ENCODE peak calls at places on chromosome 5, in eight cellular contexts. Q is hypothalamus; I is CD4-positive, alpha-beta T cell; R is stromal cell of bone marrow; W is NT2/D1; Z is naive B cell; T is GM03348; Y is GM18507. L is an unnamed sample.
A peak's percentile ranks its signal among the peaks of the same experiment; 100 is the strongest.

GRCh38 chr5:56055287-56055686 is 60.5 kb upstream of the IL6ST start:
- DNase-seq in Q (no peak), I (no peak), R (no peak), W (no peak), Z (no peak), T (no peak), Y (no peak), L (no peak)

GRCh38 chr5:149728303-149728702 is 1.8 kb upstream of the PPARGC1B start:
- DNase-seq in Q (no peak), I (no peak), R (no peak), W (no peak), Z (no peak), T (no peak), Y (no peak), L (no peak)

GRCh38 chr5:119682372-119682771 is 53.0 kb downstream of the FAM170A start:
- DNase-seq in Q (no peak), I (no peak), R (no peak), W (no peak), Z (no peak), T (no peak), Y (no peak), L (no peak)

GRCh38 chr5:150082364-150082763 is 4.0 kb downstream of the CSF1R start:
- DNase-seq in Q (no peak), I (no peak), R (no peak), W (no peak), Z (peak; percentile 6), T (no peak), Y (no peak), L (no peak)

GRCh38 chr5:150322202-150322601 is 19.5 kb upstream of the ARSI start:
- DNase-seq in Q (no peak), I (no peak), R (no peak), W (no peak), Z (no peak), T (no peak), Y (no peak), L (no peak)

GRCh38 chr5:149762958-149763630 is 33.0 kb downstream of the PPARGC1B start:
- DNase-seq in Q (no peak), I (no peak), R (no peak), W (no peak), Z (no peak), T (no peak), Y (no peak), L (peak; percentile 28)

GRCh38 chr5:124599048-124599973 is 147.1 kb downstream of the ZNF608 start:
- DNase-seq in Q (no peak), I (no peak), R (no peak), W (no peak), Z (peak; percentile 68), T (peak; percentile 14), Y (no peak), L (peak; percentile 19)

GRCh38 chr5:36378551-36378950 is 76.8 kb upstream of the RANBP3L start:
- DNase-seq in Q (no peak), I (no peak), R (peak; percentile 47), W (no peak), Z (no peak), T (peak; percentile 39), Y (no peak), L (no peak)

GRCh38 chr5:37495668-37496067 is 116.5 kb downstream of the WDR70 start:
- DNase-seq in Q (no peak), I (no peak), R (peak; percentile 47), W (no peak), Z (no peak), T (peak; percentile 58), Y (no peak), L (no peak)

GRCh38 chr5:139407517-139407916 is 3.6 kb upstream of the SPATA24 start:
- DNase-seq in Q (no peak), I (no peak), R (no peak), W (no peak), Z (peak; percentile 69), T (no peak), Y (no peak), L (no peak)

GRCh38 chr5:37514946-37515345 is 135.8 kb downstream of the WDR70 start:
- DNase-seq in Q (no peak), I (no peak), R (no peak), W (no peak), Z (no peak), T (no peak), Y (no peak), L (no peak)

GRCh38 chr5:65873181-65873580 is 53.2 kb upstream of the ERBIN start:
- DNase-seq in Q (no peak), I (no peak), R (no peak), W (no peak), Z (no peak), T (no peak), Y (no peak), L (no peak)

GRCh38 chr5:68215208-68215887 is at the start of gene PIK3R1:
- DNase-seq in Q (peak; percentile 83), I (peak; percentile 83), R (peak; percentile 91), W (peak; percentile 70), Z (peak; percentile 96), T (peak; percentile 98), Y (peak; percentile 83), L (peak; percentile 94)

GRCh38 chr5:122312670-122312988 is 592 bp downstream of the SNCAIP start:
- DNase-seq in Q (no peak), I (no peak), R (no peak), W (no peak), Z (no peak), T (peak; percentile 64), Y (no peak), L (peak; percentile 38)

GRCh38 chr5:180990086-180990888 is 1.6 kb downstream of the BTNL3 start:
- DNase-seq in Q (no peak), I (no peak), R (no peak), W (no peak), Z (no peak), T (no peak), Y (peak; percentile 17), L (no peak)

GRCh38 chr5:171371326-171371725 is 16.3 kb upstream of the NPM1 start:
- DNase-seq in Q (no peak), I (no peak), R (no peak), W (no peak), Z (no peak), T (no peak), Y (no peak), L (no peak)

GRCh38 chr5:121745407-121745806 is 106.3 kb upstream of the FTMT start:
- DNase-seq in Q (no peak), I (no peak), R (no peak), W (no peak), Z (no peak), T (no peak), Y (no peak), L (no peak)

GRCh38 chr5:132456553-132457361 is 33.8 kb downstream of the IRF1 start:
- DNase-seq in Q (no peak), I (peak; percentile 73), R (no peak), W (no peak), Z (peak; percentile 75), T (peak; percentile 69), Y (peak; percentile 47), L (no peak)

GRCh38 chr5:161149078-161149477 is 297.1 kb upstream of the ATP10B start:
- DNase-seq in Q (no peak), I (no peak), R (no peak), W (no peak), Z (no peak), T (no peak), Y (no peak), L (no peak)

GRCh38 chr5:963673-964531 is 44.7 kb upstream of the NKD2 start:
- DNase-seq in Q (no peak), I (peak; percentile 51), R (no peak), W (no peak), Z (peak; percentile 50), T (peak; percentile 71), Y (no peak), L (peak; percentile 34)

GRCh38 chr5:73496984-73497457 is 1.2 kb upstream of the BTF3 start:
- DNase-seq in Q (no peak), I (no peak), R (peak; percentile 36), W (no peak), Z (no peak), T (peak; percentile 59), Y (peak; percentile 4), L (no peak)

GRCh38 chr5:35458824-35459207 is 158.8 kb upstream of the SPEF2 start:
- DNase-seq in Q (no peak), I (no peak), R (no peak), W (no peak), Z (no peak), T (no peak), Y (no peak), L (no peak)

GRCh38 chr5:5025774-5026406 is 114.2 kb upstream of the ADAMTS16 start:
- DNase-seq in Q (no peak), I (no peak), R (no peak), W (no peak), Z (no peak), T (no peak), Y (no peak), L (no peak)

GRCh38 chr5:148623741-148624140 is 30.6 kb downstream of the HTR4 start:
- DNase-seq in Q (no peak), I (no peak), R (no peak), W (no peak), Z (no peak), T (no peak), Y (no peak), L (no peak)

GRCh38 chr5:93891491-93892480 is 150.4 kb upstream of the POU5F2 start:
- DNase-seq in Q (no peak), I (no peak), R (no peak), W (no peak), Z (no peak), T (no peak), Y (no peak), L (no peak)

GRCh38 chr5:17004441-17005086 is 68.5 kb upstream of the MYO10 start:
- DNase-seq in Q (no peak), I (no peak), R (no peak), W (no peak), Z (no peak), T (no peak), Y (no peak), L (no peak)

GRCh38 chr5:39194466-39195136 is 24.8 kb downstream of the FYB1 start:
- DNase-seq in Q (no peak), I (no peak), R (peak; percentile 71), W (no peak), Z (no peak), T (peak; percentile 88), Y (no peak), L (no peak)

GRCh38 chr5:172758077-172758835 is 12.7 kb downstream of the DUSP1 start:
- DNase-seq in Q (no peak), I (no peak), R (peak; percentile 96), W (no peak), Z (no peak), T (peak; percentile 32), Y (no peak), L (peak; percentile 67)

GRCh38 chr5:171961117-171961516 is 45.3 kb downstream of the FBXW11 start:
- DNase-seq in Q (no peak), I (no peak), R (no peak), W (no peak), Z (no peak), T (no peak), Y (no peak), L (no peak)